ENCODE peak calls at places on chromosomes 13 and 19, in eight cellular contexts. Q is SK-N-SH, D is body of pancreas, Y is HCT116, S is upper lobe of right lung, P is fibroblast of lung, O is right atrium auricular region, V is K562. X is an unnamed sample.
A peak's percentile ranks its signal among the peaks of the same experiment; 100 is the strongest.

GRCh38 chr13:98910501-98910951 is 67.3 kb downstream of the DOCK9 start:
- DNase-seq in O (no peak), P (peak; percentile 71), Q (no peak), Y (peak; percentile 15), S (no peak), D (no peak), V (peak; percentile 15), X (no peak)

GRCh38 chr13:89401209-89401810 is 1730.1 kb downstream of the SLITRK5 start:
- DNase-seq in Y (no peak), D (no peak), S (no peak), P (peak; percentile 74), V (no peak), O (no peak), Q (no peak), X (no peak)

GRCh38 chr19:27774337-27774736 is 1438.6 kb downstream of the UQCRFS1 start:
- DNase-seq in Q (no peak), O (peak; percentile 23), Y (no peak), V (peak; percentile 19), D (no peak), S (no peak), P (no peak), X (no peak)

GRCh38 chr13:94173312-94173854 is 306.1 kb downstream of the DCT start:
- DNase-seq in Q (no peak), S (no peak), Y (no peak), P (peak; percentile 93), V (no peak), D (no peak), O (no peak), X (no peak)

GRCh38 chr19:52638601-52639000 is 446 bp upstream of the ZNF83 start:
- DNase-seq in Q (peak; percentile 53), S (no peak), D (peak; percentile 24), V (peak; percentile 40), Y (no peak), O (peak; percentile 59), P (peak; percentile 74), X (peak; percentile 48)

GRCh38 chr19:30216453-30216852 is 155.7 kb upstream of the ZNF536 start:
- DNase-seq in S (no peak), P (no peak), Y (no peak), Q (no peak), V (no peak), D (no peak), O (no peak), X (no peak)

GRCh38 chr19:7831452-7831851 is 1.4 kb downstream of the EVI5L start:
- DNase-seq in S (no peak), Q (no peak), Y (peak; percentile 66), V (peak; percentile 66), P (peak; percentile 46), O (no peak), D (no peak), X (peak; percentile 42)

GRCh38 chr13:33285420-33286124 is at the start of gene STARD13:
- DNase-seq in V (peak; percentile 2), D (peak; percentile 92), S (peak; percentile 92), Y (peak; percentile 59), O (peak; percentile 99), Q (peak; percentile 51), P (peak; percentile 98), X (peak; percentile 96)

GRCh38 chr13:19672990-19673389 is 39.5 kb downstream of the MPHOSPH8 start:
- DNase-seq in P (no peak), D (no peak), Q (no peak), S (no peak), O (no peak), Y (no peak), V (no peak), X (no peak)

GRCh38 chr13:46347277-46347676 is 39.8 kb downstream of the RUBCNL start:
- DNase-seq in O (no peak), V (no peak), S (no peak), D (no peak), Y (no peak), Q (no peak), P (no peak), X (no peak)

GRCh38 chr13:110314516-110315245 is 7.6 kb downstream of the COL4A2 start:
- DNase-seq in V (no peak), Q (no peak), D (no peak), P (no peak), Y (no peak), S (no peak), O (peak; percentile 61), X (no peak)

DNA sequence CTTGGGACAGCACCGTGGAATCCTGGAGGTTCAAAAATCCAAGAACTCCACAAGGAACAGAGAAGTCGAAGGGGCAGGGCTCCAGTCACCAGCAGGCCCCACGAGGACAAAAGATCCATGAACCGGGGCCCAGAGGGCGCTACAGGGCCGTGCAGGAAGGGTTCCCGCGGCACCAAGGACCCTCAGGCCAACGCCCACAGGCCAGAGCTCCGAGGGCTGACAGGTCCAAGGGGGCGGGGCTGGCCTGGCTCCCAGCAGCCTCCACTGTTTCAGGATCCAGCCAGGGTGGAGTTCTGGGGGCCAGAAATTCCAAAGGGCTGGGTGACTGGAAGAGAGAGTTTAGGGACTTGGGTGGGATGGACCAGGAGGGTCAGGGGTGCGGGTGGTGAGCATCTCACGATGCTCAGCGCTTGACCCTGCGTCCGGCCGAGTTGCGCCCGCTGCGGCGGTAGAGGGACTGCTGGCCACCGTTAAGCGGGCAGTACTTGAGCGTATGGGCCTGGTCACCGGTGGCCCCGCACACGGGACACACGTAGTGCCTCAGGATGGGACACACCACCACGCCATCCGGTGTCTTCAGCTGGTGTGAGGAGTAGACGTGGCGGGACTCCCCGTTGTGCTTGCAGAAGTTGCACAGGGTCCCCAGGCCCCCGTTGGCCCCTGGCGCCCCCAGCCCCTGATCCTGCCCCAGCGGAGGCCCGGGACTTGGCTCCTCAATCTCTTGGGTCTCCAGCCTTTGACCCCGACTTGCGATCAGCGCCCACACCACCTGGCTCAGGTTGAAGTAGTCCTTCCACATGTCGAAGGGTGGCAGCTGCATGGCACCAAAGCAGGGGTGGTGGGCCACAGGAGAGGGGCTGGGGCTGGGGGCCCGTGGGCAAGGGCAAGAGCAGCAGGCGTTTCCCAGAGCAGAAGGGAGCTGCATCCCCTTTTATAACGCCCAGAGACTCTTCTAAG is at the start of gene NANOS2:
- DNase-seq in S (no peak), Y (peak; percentile 56), Q (no peak), P (no peak), D (no peak), V (peak; percentile 79), O (no peak), X (peak; percentile 55)
- TF ChIP-seq CTCF in S (no peak), Y (peak; percentile 52), Q (peak; percentile 29), P (no peak), D (no peak), V (peak; percentile 85), O (peak; percentile 18), X (no peak)

GRCh38 chr19:11096210-11096841 is 7.1 kb downstream of the LDLR start:
- DNase-seq in S (no peak), Q (no peak), V (no peak), Y (no peak), P (peak; percentile 77), O (no peak), D (no peak), X (no peak)
- H3K4me3 ChIP-seq in S (peak overlapping the region; percentile 1), Q (no peak overlapping the region), V (no peak overlapping the region), Y (no peak overlapping the region), P (no peak overlapping the region), O (no peak overlapping the region), D (no peak overlapping the region), X (no peak overlapping the region)

GRCh38 chr13:59435024-59435423 is 728.7 kb downstream of the DIAPH3 start:
- DNase-seq in P (no peak), O (no peak), D (no peak), Y (no peak), V (no peak), Q (no peak), S (no peak), X (no peak)
- H3K4me1 ChIP-seq in P (no peaks in the 10 kb centered on the region), O (no peaks in the 10 kb centered on the region), D (no peaks in the 10 kb centered on the region), Y (no peaks in the 10 kb centered on the region), V (no peaks in the 10 kb centered on the region), Q (no peaks in the 10 kb centered on the region), S (no peaks in the 10 kb centered on the region), X (no peaks in the 10 kb centered on the region)

DNA sequence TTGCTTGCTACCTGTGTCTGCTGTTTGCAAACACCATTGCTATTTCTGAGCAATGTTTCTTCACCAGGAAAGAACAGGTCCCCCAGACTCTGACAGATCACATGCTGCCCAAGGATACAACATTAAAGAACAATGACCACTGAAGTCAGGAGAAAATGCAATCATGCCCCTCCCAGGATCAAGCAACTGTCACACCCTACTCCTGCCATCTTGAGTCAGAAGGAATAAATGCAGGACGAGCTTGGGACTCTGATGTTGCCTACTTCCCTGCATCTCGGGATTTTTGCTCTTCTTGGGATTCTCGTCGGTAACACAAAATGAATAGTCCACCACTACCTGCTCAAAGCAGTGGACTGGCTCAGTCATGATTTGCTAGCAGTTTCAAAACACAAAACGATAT is 490.6 kb downstream of the COG6 start:
- DNase-seq in V (no peak), S (no peak), D (no peak), P (no peak), Y (no peak), Q (no peak), O (no peak), X (no peak)
- TF ChIP-seq CTCF in V (no peak), S (no peak), D (no peak), P (peak; percentile 10), Y (peak; percentile 15), Q (no peak), O (no peak), X (no peak)

DNA sequence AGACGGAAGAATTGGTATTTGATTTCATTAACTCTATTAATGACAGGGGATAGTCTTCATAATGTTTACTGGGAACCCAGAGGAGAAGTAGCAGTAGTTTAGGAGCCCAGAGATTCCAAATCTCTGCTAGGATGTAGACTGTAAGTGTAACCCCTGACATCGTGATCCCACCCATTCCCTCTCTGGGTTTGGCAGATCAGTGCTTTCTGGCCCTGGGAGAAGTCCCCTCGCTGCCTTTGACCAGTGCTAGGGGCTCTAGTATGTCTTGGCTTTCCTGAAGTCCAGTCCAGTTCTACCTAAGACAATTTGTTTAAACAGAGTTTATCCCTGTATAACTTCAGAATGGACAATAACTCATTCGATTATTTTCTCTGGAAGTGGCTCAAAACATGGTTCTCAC is 11.6 kb downstream of the KLF5 start:
- DNase-seq in Q (no peak), S (no peak), P (no peak), D (no peak), V (no peak), Y (no peak), O (no peak), X (no peak)
- H3K4me3 ChIP-seq in Q (no peak overlapping the region), S (no peak overlapping the region), P (no peak overlapping the region), D (no peak overlapping the region), V (no peak overlapping the region), Y (no peak overlapping the region), O (no peak overlapping the region), X (no peak overlapping the region)

DNA sequence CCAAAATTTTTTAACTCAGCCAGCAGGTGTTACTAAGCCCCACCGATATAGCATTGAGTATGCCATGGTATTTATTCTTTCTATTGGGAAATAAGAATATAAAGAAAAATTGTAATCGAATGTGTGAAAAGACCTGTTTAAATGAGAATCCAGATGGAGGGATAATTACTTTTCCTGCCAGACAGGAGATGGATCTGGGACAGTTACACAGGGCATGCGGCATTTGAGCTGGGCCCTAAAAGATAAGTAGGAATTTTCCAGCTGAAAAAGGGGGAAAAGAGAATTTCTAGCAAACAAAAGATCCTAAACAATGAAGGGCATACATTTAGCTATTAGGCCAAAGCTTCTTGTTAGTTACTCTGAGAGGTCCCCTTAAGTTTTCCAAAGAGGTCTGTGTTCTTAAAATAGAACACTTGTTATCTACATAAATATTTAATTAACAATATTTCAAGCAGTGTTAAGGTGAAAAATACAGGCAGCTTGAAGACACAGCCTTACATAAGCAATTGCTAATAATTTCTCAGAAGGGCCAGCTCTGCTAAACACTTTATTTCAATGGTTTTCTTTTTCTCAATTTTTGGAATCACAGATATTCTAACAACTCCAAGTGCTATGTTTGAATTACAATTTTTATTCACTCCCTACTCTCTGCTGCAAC is 63.7 kb downstream of the TBC1D4 start:
- DNase-seq in Y (no peak), V (no peak), O (no peak), Q (no peak), D (no peak), S (no peak), P (no peak), X (no peak)
- H3K4me1 ChIP-seq in Y (peaks cover 24% of the 10 kb centered on the region), V (no peaks in the 10 kb centered on the region), O (no peaks in the 10 kb centered on the region), Q (peaks cover 14% of the 10 kb centered on the region), D (peaks cover 54% of the 10 kb centered on the region), S (peaks cover 38% of the 10 kb centered on the region), P (peaks cover 8% of the 10 kb centered on the region), X (peaks cover 38% of the 10 kb centered on the region)

X was measured in Caco-2.